ENCODE peak calls at places on chromosomes 12 and 14, in seven cellular contexts. W is neural crest cell, M is cardiac muscle cell, F is GM13976, J is psoas muscle, U is MCF 10A, Z is lower lobe of right lung. H is an unnamed sample.

GRCh38 chr12:2152134-2152533 is 99.3 kb downstream of the CACNA1C start:
- DNase-seq in J (no peak), F (no peak), W (no peak), M (no peak), Z (no peak), U (no peak), H (no peak)

GRCh38 chr14:104732931-104733681 is 9.1 kb downstream of the ADSS1 start:
- DNase-seq in W (no peak), U (peak), F (no peak), J (peak), Z (no peak), M (no peak), H (no peak)

GRCh38 chr12:124278389-124279101 is 16.3 kb upstream of the RFLNA start:
- DNase-seq in J (no peak), M (no peak), F (no peak), W (peak), U (no peak), Z (no peak), H (peak)

GRCh38 chr14:31945074-31945613 is 132.0 kb upstream of the ARHGAP5 start:
- DNase-seq in J (no peak), Z (no peak), F (no peak), U (no peak), M (no peak), W (no peak), H (no peak)

GRCh38 chr14:105247715-105248367 is 492 bp upstream of the BTBD6 start:
- DNase-seq in F (no peak), M (no peak), Z (peak), U (no peak), W (no peak), J (peak), H (no peak)

GRCh38 chr14:92641306-92641705 is 107.1 kb downstream of the LGMN start:
- DNase-seq in U (no peak), Z (no peak), M (no peak), W (no peak), J (no peak), F (peak), H (no peak)

GRCh38 chr12:121793836-121794531 is 496 bp upstream of the RHOF start:
- DNase-seq in Z (peak), W (peak), M (peak), J (peak), F (peak), U (peak), H (peak)

GRCh38 chr12:31589582-31589895 is 1.4 kb downstream of the DENND5B start:
- DNase-seq in W (no peak), J (no peak), M (no peak), Z (no peak), U (no peak), F (no peak), H (peak)

GRCh38 chr14:56241441-56241840 is 123.2 kb downstream of the PELI2 start:
- DNase-seq in U (no peak), M (peak), J (no peak), F (no peak), Z (no peak), W (no peak), H (no peak)

GRCh38 chr12:65825323-65825572 is 965 bp downstream of the HMGA2 start:
- DNase-seq in F (no peak), M (no peak), Z (no peak), U (no peak), W (no peak), J (no peak), H (no peak)

GRCh38 chr12:49261726-49262125 is 3.2 kb upstream of the TUBA1C start:
- DNase-seq in Z (no peak), J (no peak), U (no peak), M (no peak), F (no peak), W (no peak), H (no peak)

GRCh38 chr12:49744363-49744885 is 3.1 kb downstream of the TMBIM6 start:
- DNase-seq in M (no peak), J (no peak), W (no peak), F (no peak), U (no peak), Z (no peak), H (no peak)

GRCh38 chr12:58026892-58027891 is 85.8 kb downstream of the ATP23 start:
- DNase-seq in F (no peak), W (no peak), J (peak), U (no peak), Z (no peak), M (peak), H (no peak)

GRCh38 chr14:33762462-33762861 is 188.4 kb downstream of the EGLN3 start:
- DNase-seq in Z (no peak), U (no peak), J (no peak), M (peak), F (no peak), W (no peak), H (no peak)

GRCh38 chr12:19533567-19533966 is 94.3 kb downstream of the AEBP2 start:
- DNase-seq in Z (no peak), W (no peak), M (no peak), U (no peak), F (no peak), J (no peak), H (no peak)

GRCh38 chr12:113040722-113041168 is 15.8 kb upstream of the DTX1 start:
- DNase-seq in J (peak), Z (peak), M (peak), W (no peak), F (no peak), U (peak), H (no peak)

GRCh38 chr14:89400529-89400928 is 16.5 kb downstream of the FOXN3 start:
- DNase-seq in U (no peak), W (no peak), F (no peak), J (no peak), M (no peak), Z (no peak), H (no peak)

GRCh38 chr14:89399594-89400068 is 17.4 kb downstream of the FOXN3 start:
- DNase-seq in J (no peak), U (no peak), Z (no peak), M (peak), F (no peak), W (peak), H (peak)

GRCh38 chr14:89401241-89401640 is 15.8 kb downstream of the FOXN3 start:
- DNase-seq in U (peak), M (no peak), W (no peak), J (no peak), F (no peak), Z (no peak), H (no peak)

GRCh38 chr14:89402363-89402762 is 14.7 kb downstream of the FOXN3 start:
- DNase-seq in M (no peak), F (no peak), Z (no peak), J (no peak), W (no peak), U (no peak), H (no peak)

GRCh38 chr14:89401783-89402182 is 15.2 kb downstream of the FOXN3 start:
- DNase-seq in M (no peak), W (no peak), J (no peak), Z (no peak), U (no peak), F (no peak), H (no peak)
- TF ChIP-seq CTCF in M (no peak), W (no peak), J (no peak), Z (no peak), U (no peak), F (no peak), H (no peak)

DNA sequence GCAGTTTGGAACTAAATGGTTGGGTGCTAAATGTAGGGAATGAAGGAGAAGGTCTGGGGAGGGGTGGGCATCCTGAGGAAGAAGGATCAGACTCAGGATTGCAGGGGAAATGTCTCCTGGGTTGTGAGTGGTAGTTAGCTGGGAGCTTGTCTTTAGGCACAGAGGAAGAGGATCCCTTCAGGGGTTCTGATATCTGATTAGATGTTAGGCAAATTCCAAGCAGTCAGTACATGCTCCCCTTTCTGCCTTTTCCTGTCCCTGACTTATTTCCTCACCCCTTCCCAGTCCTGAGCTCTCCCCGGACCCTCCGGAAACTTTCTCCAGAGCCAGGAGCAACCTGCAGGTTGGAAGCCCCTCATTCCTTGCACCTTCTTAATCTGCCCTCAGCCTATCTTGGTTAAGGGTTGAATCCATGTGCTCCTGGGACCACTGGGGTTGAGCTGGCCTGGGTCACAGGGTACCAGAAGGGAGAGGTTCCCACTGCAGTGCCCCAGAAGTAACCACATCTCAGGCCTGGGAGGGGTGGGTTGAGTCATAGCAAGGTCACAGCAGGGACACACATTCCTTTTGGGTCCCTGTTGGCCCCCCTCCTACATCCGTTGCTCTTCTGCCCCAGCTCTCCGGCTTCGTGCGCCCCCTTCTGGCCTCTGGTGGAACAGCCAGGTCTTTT is 1.6 kb downstream of the IGFBP6 start:
- DNase-seq in J (peak), F (peak), M (peak), W (peak), Z (peak), U (peak), H (peak)
- TF ChIP-seq CTCF in J (peak), F (peak), M (peak), W (peak), Z (peak), U (peak), H (peak)

DNA sequence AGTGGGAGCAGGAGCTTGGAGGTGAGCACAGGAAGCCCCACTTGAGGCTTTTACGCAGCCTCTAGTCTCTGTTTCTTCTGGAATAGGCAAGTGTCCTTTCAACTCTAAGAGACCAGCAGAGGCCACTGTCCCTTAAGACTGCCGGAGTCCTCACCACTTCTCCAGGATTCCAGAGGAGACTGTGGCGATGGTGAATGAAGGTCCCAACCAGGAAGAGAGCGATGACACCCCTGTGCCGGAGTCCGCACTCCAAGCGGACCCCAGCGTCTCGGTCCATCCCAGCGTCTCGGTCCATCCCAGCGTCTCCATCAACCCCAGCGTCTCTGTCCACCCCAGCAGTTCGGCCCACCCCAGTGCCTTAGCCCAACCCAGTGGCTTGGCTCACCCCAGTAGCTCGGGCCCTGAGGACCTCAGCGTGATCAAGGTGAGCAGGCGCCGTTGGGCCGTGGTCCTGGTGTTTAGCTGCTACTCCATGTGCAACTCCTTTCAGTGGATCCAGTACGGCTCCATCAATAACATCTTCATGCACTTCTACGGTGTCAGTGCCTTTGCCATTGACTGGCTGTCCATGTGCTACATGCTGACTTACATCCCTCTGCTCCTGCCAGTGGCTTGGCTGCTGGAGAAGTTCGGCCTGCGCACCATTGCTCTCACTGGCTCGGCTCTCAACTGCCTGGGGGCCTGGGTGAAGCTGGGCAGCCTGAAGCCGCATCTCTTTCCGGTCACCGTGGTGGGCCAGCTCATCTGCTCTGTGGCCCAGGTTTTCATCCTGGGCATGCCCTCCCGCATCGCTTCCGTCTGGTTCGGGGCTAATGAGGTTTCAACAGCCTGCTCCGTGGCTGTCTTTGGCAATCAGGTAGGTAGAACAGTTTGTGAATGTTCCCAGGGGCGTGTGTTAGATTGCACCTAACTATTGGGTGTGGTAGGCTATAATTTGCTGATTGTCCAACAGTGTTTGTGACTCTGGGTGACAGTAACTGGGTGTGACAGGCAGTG is 664 bp downstream of the FLVCR2 start:
- DNase-seq in U (no peak), W (peak), Z (peak), F (no peak), J (peak), M (no peak), H (no peak)
- TF ChIP-seq CTCF in U (no peak), W (peak), Z (peak), F (no peak), J (peak), M (peak), H (no peak)

GRCh38 chr12:9636150-9636549 is 28.4 kb upstream of the KLRB1 start:
- DNase-seq in F (no peak), M (no peak), J (no peak), U (no peak), Z (no peak), W (no peak), H (no peak)

GRCh38 chr12:9634177-9634803 is 26.6 kb upstream of the KLRB1 start:
- DNase-seq in Z (no peak), U (peak), M (peak), F (peak), J (no peak), W (peak), H (peak)

GRCh38 chr12:9635014-9635413 is 27.3 kb upstream of the KLRB1 start:
- DNase-seq in M (no peak), J (no peak), U (no peak), F (no peak), Z (no peak), W (no peak), H (no peak)

GRCh38 chr12:9640024-9640423 is 29.5 kb upstream of the CLEC2D start:
- DNase-seq in J (no peak), W (no peak), F (no peak), U (no peak), M (no peak), Z (no peak), H (no peak)

DNA sequence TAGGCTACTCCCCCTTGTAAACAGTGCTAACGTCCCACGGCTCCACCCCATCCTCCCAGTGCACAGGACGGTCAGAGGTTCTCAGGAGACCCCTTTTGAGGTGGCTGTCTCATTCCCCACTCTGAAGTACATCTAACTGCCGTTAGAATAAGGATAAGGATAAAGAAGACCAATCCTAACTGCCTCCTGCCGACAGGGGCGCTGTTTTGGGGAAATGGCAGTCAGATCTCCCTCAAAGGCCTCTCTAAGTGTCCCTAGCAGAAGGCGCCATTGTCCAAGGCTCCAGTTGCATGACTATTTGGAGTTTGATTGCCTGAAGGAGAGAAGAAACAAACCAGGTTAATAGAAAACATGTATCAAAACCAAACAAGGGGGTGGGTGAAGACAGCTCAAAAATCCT is 29.1 kb upstream of the KLRB1 start:
- DNase-seq in J (no peak), W (no peak), U (no peak), Z (no peak), F (no peak), M (no peak), H (no peak)
- TF ChIP-seq CTCF in J (no peak), W (no peak), U (no peak), Z (no peak), F (no peak), M (no peak), H (no peak)

GRCh38 chr14:38808734-38809455 is 294.1 kb downstream of the SEC23A start:
- DNase-seq in F (no peak), M (no peak), Z (no peak), J (no peak), U (peak), W (no peak), H (no peak)
- TF ChIP-seq CTCF in F (no peak), M (no peak), Z (no peak), J (no peak), U (no peak), W (peak), H (no peak)

DNA sequence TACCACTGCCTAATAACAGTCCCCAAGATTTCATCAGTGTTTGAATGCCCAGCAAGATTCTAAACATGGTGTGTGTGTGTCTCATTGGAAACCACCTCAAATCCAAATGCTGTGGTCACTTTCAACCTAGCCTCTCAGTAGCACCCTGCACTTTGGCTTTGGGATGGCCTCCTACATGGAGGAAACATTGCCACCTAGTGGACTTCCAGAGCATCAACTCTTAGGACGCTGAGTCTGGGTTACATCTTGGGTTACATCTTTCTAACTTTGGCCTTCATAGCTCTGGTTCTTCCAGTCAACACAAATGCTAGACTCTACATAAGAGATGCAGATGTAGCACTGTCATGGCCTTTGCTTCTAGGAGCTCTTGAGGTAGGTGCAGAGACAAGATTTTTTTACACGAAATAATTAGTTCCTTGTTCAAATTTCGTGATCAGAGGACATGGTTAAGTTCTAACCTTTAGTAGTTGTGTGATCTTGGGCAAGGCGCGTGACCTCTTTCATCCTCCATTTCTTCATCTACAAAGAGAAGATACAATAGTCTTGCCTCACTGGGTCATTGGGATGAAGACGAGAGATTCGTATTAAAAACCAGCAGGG is 113.5 kb upstream of the VASH1 start:
- DNase-seq in Z (no peak), M (peak), F (peak), W (peak), J (no peak), U (peak), H (peak)
- TF ChIP-seq CTCF in Z (peak), M (peak), F (peak), W (peak), J (peak), U (peak), H (peak)

GRCh38 chr12:5557906-5558305 is 126.0 kb downstream of the NTF3 start:
- DNase-seq in U (no peak), F (no peak), J (no peak), M (no peak), W (no peak), Z (no peak), H (no peak)

GRCh38 chr12:5554711-5555110 is 122.8 kb downstream of the NTF3 start:
- DNase-seq in W (no peak), Z (no peak), J (no peak), U (no peak), M (no peak), F (no peak), H (no peak)

GRCh38 chr12:5560242-5560641 is 128.3 kb downstream of the NTF3 start:
- DNase-seq in W (no peak), F (no peak), Z (no peak), M (no peak), U (no peak), J (no peak), H (no peak)

GRCh38 chr12:5556946-5557673 is 125.2 kb downstream of the NTF3 start:
- DNase-seq in M (no peak), U (no peak), Z (no peak), F (no peak), J (no peak), W (no peak), H (no peak)

DNA sequence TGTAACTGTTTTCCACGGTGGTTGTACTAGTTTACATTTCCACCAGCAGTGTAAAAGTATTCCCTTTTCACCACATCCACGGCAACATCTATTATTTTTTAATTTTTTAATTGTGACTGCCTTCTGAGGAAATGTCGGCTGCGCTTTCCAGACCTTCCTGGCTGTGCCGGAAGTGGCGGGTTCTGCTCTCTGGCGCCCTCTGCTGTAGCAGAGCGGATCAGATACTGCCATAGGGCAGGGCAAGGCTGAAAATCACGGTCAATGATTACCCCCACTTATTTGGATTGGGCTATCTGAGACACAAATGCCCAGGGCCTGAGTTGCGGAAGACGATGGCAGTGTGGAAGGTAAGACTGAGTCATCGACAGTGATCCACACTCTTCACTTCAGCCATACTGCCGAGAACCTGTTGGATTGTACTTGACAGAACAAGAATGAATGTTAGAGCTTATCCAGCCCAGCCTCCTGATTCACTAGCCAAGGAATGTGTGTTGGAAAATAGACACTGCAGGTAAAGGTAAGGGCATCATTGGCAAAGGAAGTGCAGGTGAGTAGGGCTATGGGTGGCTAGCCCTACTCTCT is 124.2 kb downstream of the NTF3 start:
- DNase-seq in U (no peak), J (no peak), M (no peak), F (no peak), Z (no peak), W (peak), H (peak)
- TF ChIP-seq CTCF in U (no peak), J (peak), M (peak), F (peak), Z (peak), W (peak), H (no peak)

H was measured in nephron progenitor cell.